ENCODE peak calls at places on chromosomes 4 and X, in eight cellular contexts. Y, D, U, V, O, M, P and N are unnamed samples.
A peak's percentile ranks its signal among the peaks of the same experiment; 100 is the strongest.

GRCh38 chrX:106932960-106933537 is 12.8 kb downstream of the CLDN2 start:
- DNase-seq in O (no peak), Y (no peak), P (no peak), D (no peak), U (no peak), M (no peak), V (no peak), N (peak; percentile 69)

GRCh38 chrX:96182366-96182765 is 502.3 kb upstream of the DIAPH2 start:
- DNase-seq in P (no peak), M (no peak), Y (no peak), D (no peak), U (no peak), V (no peak), O (no peak), N (no peak)

GRCh38 chr4:186366326-186366725 is 100.3 kb downstream of the F11 start:
- DNase-seq in M (no peak), D (no peak), P (no peak), O (no peak), V (no peak), Y (no peak), U (no peak), N (no peak)

GRCh38 chr4:113223001-113223400 is 173.5 kb downstream of the ANK2 start:
- DNase-seq in O (no peak), M (no peak), V (no peak), P (no peak), U (no peak), D (no peak), Y (no peak), N (peak; percentile 16)

GRCh38 chrX:105483011-105483410 is 262.5 kb upstream of the TEX13A start:
- DNase-seq in P (no peak), M (no peak), O (no peak), V (no peak), Y (no peak), U (no peak), D (no peak), N (peak; percentile 63)

GRCh38 chr4:55385201-55385649 is 10.5 kb upstream of the TMEM165 start:
- DNase-seq in P (no peak), M (no peak), Y (no peak), V (no peak), O (no peak), U (no peak), D (no peak), N (peak; percentile 61)

GRCh38 chr4:34094114-34094513 is 2150.2 kb downstream of the ARAP2 start:
- DNase-seq in O (no peak), Y (no peak), D (no peak), V (no peak), U (no peak), M (no peak), P (no peak), N (no peak)

GRCh38 chr4:44425614-44426208 is 22.9 kb downstream of the KCTD8 start:
- DNase-seq in P (no peak), V (no peak), Y (no peak), O (no peak), U (no peak), M (no peak), D (no peak), N (peak; percentile 0)

GRCh38 chr4:72860766-72861165 is 208.8 kb downstream of the COX18 start:
- DNase-seq in Y (no peak), V (no peak), M (no peak), O (no peak), U (no peak), P (no peak), D (no peak), N (no peak)

GRCh38 chr4:53716011-53716410 is 124.7 kb upstream of the LNX1 start:
- DNase-seq in P (no peak), U (no peak), O (no peak), Y (no peak), V (no peak), M (no peak), D (no peak), N (no peak)

GRCh38 chr4:53682196-53682595 is 90.9 kb upstream of the LNX1 start:
- DNase-seq in P (no peak), U (no peak), O (no peak), M (no peak), D (no peak), Y (no peak), V (no peak), N (peak; percentile 42)

GRCh38 chr4:27381806-27382205 is 521.2 kb downstream of the STIM2 start:
- DNase-seq in D (no peak), O (no peak), M (no peak), V (no peak), P (no peak), U (no peak), Y (no peak), N (no peak)

GRCh38 chr4:6172093-6172926 is 28.0 kb downstream of the JAKMIP1 start:
- DNase-seq in V (no peak), O (peak; percentile 33), Y (peak; percentile 12), U (no peak), M (no peak), D (no peak), P (no peak), N (no peak)

GRCh38 chr4:167028976-167029375 is 205.3 kb downstream of the SPOCK3 start:
- DNase-seq in M (no peak), U (no peak), D (no peak), Y (no peak), V (no peak), O (no peak), P (peak; percentile 7), N (no peak)

GRCh38 chrX:103488332-103488731 is 31.0 kb downstream of the RAB40A start:
- DNase-seq in O (no peak), D (no peak), Y (no peak), M (no peak), P (peak; percentile 26), U (no peak), V (no peak), N (peak; percentile 28)

GRCh38 chr4:54657556-54658313 is at the start of gene KIT:
- DNase-seq in O (no peak), D (peak; percentile 60), M (peak; percentile 30), V (no peak), P (peak; percentile 45), Y (no peak), U (peak; percentile 81), N (peak; percentile 3)

GRCh38 chr4:15848191-15848842 is 70.2 kb downstream of the CD38 start:
- DNase-seq in O (no peak), M (no peak), U (no peak), Y (no peak), P (no peak), V (no peak), D (no peak), N (peak; percentile 4)

GRCh38 chr4:26757751-26758150 is 102.9 kb upstream of the STIM2 start:
- DNase-seq in M (no peak), Y (no peak), D (no peak), P (no peak), O (no peak), V (no peak), U (no peak), N (peak; percentile 14)

GRCh38 chrX:22126311-22126710 is 94.2 kb downstream of the PHEX start:
- DNase-seq in V (no peak), P (no peak), U (no peak), O (no peak), Y (no peak), M (no peak), D (no peak), N (peak; percentile 15)

GRCh38 chr4:1712216-1713002 is at the start of gene SLBP:
- DNase-seq in O (peak; percentile 99), V (peak; percentile 63), Y (peak; percentile 99), M (peak; percentile 80), D (peak; percentile 97), P (peak; percentile 86), U (peak; percentile 93), N (peak; percentile 96)

GRCh38 chr4:100738388-100739165 is 220.8 kb upstream of the EMCN start:
- DNase-seq in D (no peak), O (no peak), M (peak; percentile 87), P (no peak), U (no peak), V (no peak), Y (no peak), N (peak; percentile 79)

GRCh38 chr4:159966741-159967140 is 863.9 kb downstream of the RAPGEF2 start:
- DNase-seq in M (no peak), Y (no peak), D (no peak), P (no peak), U (no peak), V (no peak), O (no peak), N (no peak)

GRCh38 chr4:155367608-155368007 is 9.2 kb downstream of the MAP9 start:
- DNase-seq in O (no peak), V (no peak), M (no peak), D (no peak), P (no peak), Y (no peak), U (no peak), N (no peak)

GRCh38 chr4:140615451-140615850 is 46.7 kb upstream of the UCP1 start:
- DNase-seq in M (no peak), D (no peak), O (no peak), Y (no peak), P (no peak), U (no peak), V (no peak), N (no peak)

GRCh38 chr4:159765402-159765801 is 662.5 kb downstream of the RAPGEF2 start:
- DNase-seq in M (no peak), V (no peak), P (no peak), U (no peak), O (no peak), D (no peak), Y (no peak), N (peak; percentile 39)

GRCh38 chrX:7462110-7462509 is 314.2 kb upstream of the PUDP start:
- DNase-seq in M (no peak), V (no peak), D (no peak), P (no peak), Y (no peak), O (no peak), U (no peak), N (no peak)

GRCh38 chr4:158316264-158316663 is 106.0 kb downstream of the TMEM144 start:
- DNase-seq in D (no peak), P (no peak), U (no peak), Y (no peak), V (no peak), M (no peak), O (no peak), N (peak; percentile 56)

GRCh38 chrX:15956684-15957083 is 102.1 kb upstream of the AP1S2 start:
- DNase-seq in P (peak; percentile 85), V (no peak), M (no peak), Y (no peak), O (no peak), D (no peak), U (no peak), N (peak; percentile 17)